ENCODE peak calls at places on chromosome 10, in four cellular contexts. One of them, this sample, is unnamed.

GRCh38 chr10:103396789-103397087 is 312 bp downstream of the PDCD11 start:
- DNase-seq in A549: no peak
- DNase-seq in GM12878: no peak
- DNase-seq in OCI-LY7: no peak
- DNase-seq in this sample: no peak

GRCh38 chr10:117003336-117003735 is 1.7 kb downstream of the SHTN1 start:
- DNase-seq in OCI-LY7: no peak
- DNase-seq in GM12878: no peak
- DNase-seq in A549: no peak
- DNase-seq in this sample: no peak

GRCh38 chr10:32379314-32379949 is 32.5 kb upstream of the EPC1 start:
- DNase-seq in OCI-LY7: peak; percentile 73
- DNase-seq in GM12878: no peak
- DNase-seq in A549: no peak
- DNase-seq in this sample: peak; percentile 74

GRCh38 chr10:75398630-75399460 is 2.7 kb downstream of the ZNF503 start:
- DNase-seq in GM12878: no peak
- DNase-seq in A549: no peak
- DNase-seq in OCI-LY7: no peak
- DNase-seq in this sample: no peak

GRCh38 chr10:75229961-75230360 is 5.8 kb downstream of the COMTD1 start:
- DNase-seq in A549: no peak
- DNase-seq in OCI-LY7: no peak
- DNase-seq in GM12878: no peak
- DNase-seq in this sample: peak; percentile 37

GRCh38 chr10:130485241-130485957 is 349.2 kb downstream of the GLRX3 start:
- DNase-seq in A549: no peak
- DNase-seq in GM12878: no peak
- DNase-seq in OCI-LY7: no peak
- DNase-seq in this sample: no peak

GRCh38 chr10:123205041-123205440 is 50.8 kb downstream of the BUB3 start:
- DNase-seq in GM12878: no peak
- DNase-seq in OCI-LY7: no peak
- DNase-seq in A549: no peak
- DNase-seq in this sample: no peak

GRCh38 chr10:131200856-131201470 is 110.6 kb downstream of the TCERG1L start:
- DNase-seq in GM12878: no peak
- DNase-seq in A549: no peak
- DNase-seq in OCI-LY7: no peak
- DNase-seq in this sample: no peak

GRCh38 chr10:111789821-111790220 is 393.7 kb downstream of the GPAM start:
- DNase-seq in GM12878: no peak
- DNase-seq in A549: no peak
- DNase-seq in OCI-LY7: no peak
- DNase-seq in this sample: no peak

GRCh38 chr10:32909461-32909860 is 48.6 kb downstream of the ITGB1 start:
- DNase-seq in GM12878: no peak
- DNase-seq in OCI-LY7: no peak
- DNase-seq in A549: no peak
- DNase-seq in this sample: no peak

GRCh38 chr10:124245806-124246440 is 152.5 kb upstream of the CHST15 start:
- DNase-seq in GM12878: no peak
- DNase-seq in OCI-LY7: no peak
- DNase-seq in A549: no peak
- DNase-seq in this sample: no peak

GRCh38 chr10:124630551-124630950 is 113.6 kb downstream of the FAM53B start:
- DNase-seq in OCI-LY7: no peak
- DNase-seq in A549: no peak
- DNase-seq in GM12878: no peak
- DNase-seq in this sample: no peak

GRCh38 chr10:5862360-5862929 is 27.2 kb downstream of the ANKRD16 start:
- DNase-seq in GM12878: peak; percentile 94
- DNase-seq in A549: no peak
- DNase-seq in OCI-LY7: no peak
- DNase-seq in this sample: no peak

DNA sequence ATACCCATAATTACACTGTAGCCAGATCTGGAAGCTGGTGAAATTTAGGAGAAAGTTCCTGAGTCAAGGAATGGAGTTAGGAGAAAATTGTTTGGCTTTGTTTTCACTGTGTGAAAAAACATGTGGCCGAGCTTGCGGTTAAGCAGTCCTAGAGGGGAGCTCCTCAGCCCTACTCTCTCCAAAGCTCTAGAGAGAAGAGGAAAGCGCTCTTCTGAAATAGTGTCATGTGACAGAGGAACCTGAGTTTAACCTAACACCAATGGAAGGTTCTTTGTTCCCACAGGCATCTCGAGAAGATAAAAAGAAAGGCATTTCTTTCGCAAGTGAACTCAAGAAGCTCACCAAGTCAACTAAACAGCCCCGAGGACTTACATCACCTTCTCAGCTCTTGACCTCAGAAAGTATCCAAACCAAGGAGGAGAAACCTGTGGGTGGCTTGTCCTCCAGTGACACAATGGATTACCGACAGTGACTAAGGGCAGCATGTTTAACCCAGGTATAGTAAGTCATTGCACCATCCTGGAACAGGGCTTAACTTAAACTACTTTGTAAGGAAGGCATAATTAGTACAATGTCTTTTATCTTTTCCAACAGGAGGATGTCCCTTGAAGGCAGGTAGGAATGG is 38.0 kb downstream of the NOC3L start:
- DNase-seq in GM12878: no peak
- DNase-seq in OCI-LY7: no peak
- DNase-seq in A549: no peak
- DNase-seq in this sample: no peak
- H3K4me3 ChIP-seq in GM12878: no peak overlapping the region
- H3K4me3 ChIP-seq in OCI-LY7: no peak overlapping the region
- H3K4me3 ChIP-seq in A549: no peak overlapping the region
- H3K4me3 ChIP-seq in this sample: no peak overlapping the region

DNA sequence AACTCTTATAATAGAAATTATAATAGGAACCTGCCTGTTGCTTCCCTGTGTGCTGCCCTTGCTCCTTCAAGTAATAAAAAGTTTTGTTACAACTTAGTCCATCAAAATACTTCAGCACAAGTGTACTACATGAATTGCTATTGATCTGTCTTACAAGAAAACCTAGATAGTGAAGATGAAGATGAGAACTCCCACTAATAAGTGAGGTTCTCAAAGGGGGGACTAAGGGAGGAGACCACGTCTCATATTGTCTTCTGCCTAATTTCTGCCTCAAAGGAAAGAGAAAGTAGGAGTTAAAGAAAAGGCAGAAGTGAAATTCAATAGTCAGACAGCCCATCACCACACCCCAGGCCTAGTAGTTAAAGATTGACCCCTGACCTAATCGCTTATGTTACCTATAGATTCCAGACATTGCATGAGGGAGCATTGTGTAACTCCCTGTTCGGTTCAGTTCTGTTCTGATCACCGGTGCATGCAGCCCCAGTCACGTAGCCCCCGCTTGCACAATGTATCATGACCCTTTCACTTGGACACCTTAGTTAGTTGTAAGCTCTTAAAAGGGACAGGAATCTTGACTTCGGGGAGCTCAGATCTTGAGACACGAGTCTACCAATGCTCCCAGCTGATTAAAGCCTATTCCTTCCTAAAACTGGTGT is 18.2 kb upstream of the CHST3 start:
- DNase-seq in GM12878: no peak
- DNase-seq in A549: no peak
- DNase-seq in OCI-LY7: peak; percentile 43
- DNase-seq in this sample: no peak
- H3K9me3 ChIP-seq in GM12878: peaks cover 25% of the 10 kb centered on the region
- H3K9me3 ChIP-seq in A549: no peaks in the 10 kb centered on the region
- H3K9me3 ChIP-seq in OCI-LY7: peaks cover 20% of the 10 kb centered on the region
- H3K9me3 ChIP-seq in this sample: peaks cover 29% of the 10 kb centered on the region

GRCh38 chr10:93440591-93441012 is 41.5 kb downstream of the MYOF start:
- DNase-seq in GM12878: no peak
- DNase-seq in A549: no peak
- DNase-seq in OCI-LY7: no peak
- DNase-seq in this sample: no peak
- H3K4me2 ChIP-seq in GM12878: no peak overlapping the region
- H3K4me2 ChIP-seq in A549: peak overlapping the region; percentile 83
- H3K4me2 ChIP-seq in OCI-LY7: no peak overlapping the region
- H3K4me2 ChIP-seq in this sample: no peak overlapping the region

GRCh38 chr10:26624017-26624416 is 73.5 kb upstream of the PDSS1 start:
- DNase-seq in GM12878: no peak
- DNase-seq in OCI-LY7: no peak
- DNase-seq in A549: no peak
- DNase-seq in this sample: no peak
- H3K4me3 ChIP-seq in GM12878: no peak overlapping the region
- H3K4me3 ChIP-seq in OCI-LY7: no peak overlapping the region
- H3K4me3 ChIP-seq in A549: no peak overlapping the region
- H3K4me3 ChIP-seq in this sample: no peak overlapping the region

GRCh38 chr10:133528296-133528844 is 1.2 kb downstream of the CYP2E1 start:
- DNase-seq in OCI-LY7: no peak
- DNase-seq in A549: no peak
- DNase-seq in GM12878: no peak
- DNase-seq in this sample: no peak
- H3K9me3 ChIP-seq in OCI-LY7: no peaks in the 10 kb centered on the region
- H3K9me3 ChIP-seq in A549: peaks cover 13% of the 10 kb centered on the region
- H3K9me3 ChIP-seq in GM12878: no peaks in the 10 kb centered on the region
- H3K9me3 ChIP-seq in this sample: peaks cover 3% of the 10 kb centered on the region

GRCh38 chr10:60212195-60212594 is 177.5 kb downstream of the ANK3 start:
- DNase-seq in OCI-LY7: no peak
- DNase-seq in GM12878: no peak
- DNase-seq in A549: no peak
- DNase-seq in this sample: no peak
- H3K4me2 ChIP-seq in OCI-LY7: no peak overlapping the region
- H3K4me2 ChIP-seq in GM12878: no peak overlapping the region
- H3K4me2 ChIP-seq in A549: no peak overlapping the region
- H3K4me2 ChIP-seq in this sample: no peak overlapping the region

DNA sequence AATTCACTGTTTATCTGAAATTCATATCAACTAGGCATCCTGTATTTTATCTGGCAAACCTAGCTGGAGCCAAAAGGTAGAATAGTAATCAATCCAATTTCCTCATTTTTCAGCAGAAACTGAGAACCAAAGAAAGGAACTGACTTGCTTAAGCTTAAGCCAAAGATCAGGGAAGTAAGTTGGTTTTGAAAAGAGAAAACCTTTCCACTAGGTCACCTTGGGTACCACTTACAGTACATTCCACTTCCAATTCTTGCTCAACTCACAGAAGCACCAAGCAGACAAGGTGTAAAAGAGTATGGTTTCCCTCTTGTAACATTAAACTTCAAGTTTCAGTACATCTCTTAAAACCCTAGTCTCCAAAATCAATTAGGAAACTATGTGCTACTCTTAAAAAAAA is 79.6 kb downstream of the ZFAND4 start:
- DNase-seq in A549: no peak
- DNase-seq in OCI-LY7: peak; percentile 26
- DNase-seq in GM12878: no peak
- DNase-seq in this sample: no peak
- H3K4me3 ChIP-seq in A549: no peak overlapping the region
- H3K4me3 ChIP-seq in OCI-LY7: peak overlapping the region; percentile 88
- H3K4me3 ChIP-seq in GM12878: peak overlapping the region; percentile 74
- H3K4me3 ChIP-seq in this sample: no peak overlapping the region